ENCODE peak calls at places on chromosomes 3 and 15, in four cellular contexts. G is AG08395; U is effector memory CD4-positive, alpha-beta T cell; C is naive B cell. N is an unnamed sample.

GRCh38 chr3:184791134-184791533 is 20.8 kb upstream of the VPS8 start:
- DNase-seq in G (no peak), U (no peak), C (no peak), N (no peak)

GRCh38 chr3:116423365-116423764 is 21.9 kb downstream of the LSAMP start:
- DNase-seq in G (no peak), U (no peak), C (no peak), N (no peak)

GRCh38 chr3:194687638-194688206 is 2.0 kb downstream of the FAM43A start:
- DNase-seq in G (peak; percentile 53), U (peak; percentile 64), C (peak; percentile 81), N (peak; percentile 63)

GRCh38 chr3:39378092-39378491 is 5.1 kb upstream of the SLC25A38 start:
- DNase-seq in G (no peak), U (peak; percentile 33), C (peak; percentile 31), N (peak; percentile 28)

GRCh38 chr3:149180057-149180573 is 41.5 kb downstream of the CP start:
- DNase-seq in G (peak; percentile 97), U (no peak), C (no peak), N (no peak)

GRCh38 chr3:71006810-71007785 is 576.4 kb downstream of the FOXP1 start:
- DNase-seq in G (peak; percentile 17), U (no peak), C (peak; percentile 47), N (no peak)

GRCh38 chr3:177554900-177555759 is 357.8 kb upstream of the TBL1XR1 start:
- DNase-seq in G (peak; percentile 84), U (no peak), C (no peak), N (no peak)

GRCh38 chr15:55552926-55553325 is 35.2 kb downstream of the PYGO1 start:
- DNase-seq in G (peak; percentile 11), U (no peak), C (no peak), N (no peak)

GRCh38 chr3:66498718-66499611 is 1.9 kb downstream of the LRIG1 start:
- DNase-seq in G (no peak), U (no peak), C (no peak), N (no peak)

GRCh38 chr3:161163297-161163696 is 57.8 kb upstream of the NMD3 start:
- DNase-seq in G (peak; percentile 70), U (no peak), C (no peak), N (no peak)

GRCh38 chr3:64992462-64993285 is 304.9 kb upstream of the ADAMTS9 start:
- DNase-seq in G (no peak), U (no peak), C (no peak), N (no peak)

GRCh38 chr3:110685630-110686029 is 386.0 kb upstream of the NECTIN3 start:
- DNase-seq in G (no peak), U (no peak), C (no peak), N (no peak)

GRCh38 chr3:12722205-12722604 is 36.9 kb downstream of the TMEM40 start:
- DNase-seq in G (no peak), U (no peak), C (no peak), N (no peak)

GRCh38 chr15:51288143-51289065 is 50.0 kb downstream of the CYP19A1 start:
- DNase-seq in G (no peak), U (no peak), C (no peak), N (no peak)

GRCh38 chr3:49747792-49748480 is 24.2 kb upstream of the GMPPB start:
- DNase-seq in G (peak; percentile 24), U (no peak), C (no peak), N (no peak)

GRCh38 chr3:37170097-37170496 is 4.3 kb downstream of the LRRFIP2 start:
- DNase-seq in G (no peak), U (no peak), C (no peak), N (no peak)

GRCh38 chr3:69084326-69084667 is 440 bp upstream of the ARL6IP5 start:
- DNase-seq in G (peak; percentile 72), U (no peak), C (no peak), N (no peak)

GRCh38 chr3:59655616-59656015 is 605.8 kb upstream of the CFAP20DC start:
- DNase-seq in G (no peak), U (no peak), C (no peak), N (no peak)

GRCh38 chr3:112793311-112794081 is 53.2 kb downstream of the CD200R1L start:
- DNase-seq in G (no peak), U (no peak), C (no peak), N (no peak)

GRCh38 chr15:68536331-68537095 is 42.3 kb upstream of the CORO2B start:
- DNase-seq in G (peak; percentile 86), U (no peak), C (no peak), N (no peak)

GRCh38 chr3:112120485-112120836 is 12.6 kb downstream of the GCSAM start:
- DNase-seq in G (no peak), U (no peak), C (peak; percentile 63), N (no peak)

GRCh38 chr15:76057332-76058000 is 2.3 kb upstream of the TMEM266 start:
- DNase-seq in G (peak; percentile 55), U (no peak), C (peak; percentile 36), N (peak; percentile 23)

GRCh38 chr3:110799236-110799635 is 272.4 kb upstream of the NECTIN3 start:
- DNase-seq in G (no peak), U (no peak), C (no peak), N (no peak)

GRCh38 chr3:78645628-78646310 is 1122.0 kb downstream of the ROBO1 start:
- DNase-seq in G (peak; percentile 64), U (no peak), C (no peak), N (no peak)